ENCODE peak calls at places on chromosomes 16 and 17, in six cellular contexts. N is H9, B is neuronal stem cell, O is mesenchymal stem cell, H is IMR-90, L is H1. E is an unnamed sample.

GRCh38 chr16:86758932-86759331 is 180.6 kb downstream of the FOXL1 start:
- DNase-seq in L (no peak), B (no peak), N (no peak), O (no peak), H (no peak), E (no peak)

GRCh38 chr16:11342021-11342855 is 3.0 kb upstream of the RMI2 start:
- DNase-seq in N (no peak), H (no peak), B (no peak), O (no peak), L (no peak), E (no peak)

GRCh38 chr17:57612202-57613071 is 132.7 kb downstream of the CCDC182 start:
- DNase-seq in O (no peak), N (peak; percentile 77), L (no peak), B (peak; percentile 23), H (no peak), E (peak; percentile 19)

GRCh38 chr16:12144355-12144754 is 167.8 kb downstream of the SNX29 start:
- DNase-seq in B (no peak), H (no peak), N (no peak), L (no peak), O (no peak), E (no peak)

GRCh38 chr17:74981318-74981978 is 6.0 kb upstream of the CDR2L start:
- DNase-seq in B (no peak), O (no peak), N (no peak), H (no peak), L (no peak), E (no peak)

GRCh38 chr16:3155972-3156371 is 21.1 kb downstream of the ZNF213 start:
- DNase-seq in H (no peak), L (no peak), N (no peak), B (no peak), O (no peak), E (no peak)

GRCh38 chr16:67881557-67882220 is 3.0 kb upstream of the NRN1L start:
- DNase-seq in L (no peak), H (no peak), B (no peak), O (no peak), N (no peak), E (no peak)

GRCh38 chr16:31920373-31920772 is 46.8 kb downstream of the ZNF267 start:
- DNase-seq in L (no peak), H (no peak), N (no peak), O (no peak), B (no peak), E (no peak)

GRCh38 chr16:2196162-2196980 is at the start of gene CASKIN1:
- DNase-seq in L (no peak), N (no peak), O (no peak), B (peak; percentile 56), H (no peak), E (peak; percentile 44)

GRCh38 chr16:49455991-49456745 is 82.6 kb downstream of the C16orf78 start:
- DNase-seq in O (no peak), N (peak; percentile 10), L (no peak), B (no peak), H (no peak), E (no peak)

GRCh38 chr17:66627985-66628384 is 206.9 kb upstream of the CACNG5 start:
- DNase-seq in L (no peak), H (no peak), N (no peak), O (no peak), B (no peak), E (no peak)

GRCh38 chr16:64152010-64152767 is 969.7 kb downstream of the CDH11 start:
- DNase-seq in H (no peak), L (no peak), B (no peak), N (no peak), O (no peak), E (no peak)

GRCh38 chr17:28505986-28506665 is at the start of gene FOXN1:
- DNase-seq in L (no peak), N (no peak), H (no peak), O (no peak), B (no peak), E (no peak)

GRCh38 chr17:75850928-75851692 is 4.0 kb downstream of the WBP2 start:
- DNase-seq in N (no peak), O (no peak), B (no peak), L (no peak), H (no peak), E (no peak)

GRCh38 chr17:41329279-41329925 is 13.9 kb upstream of the KRTAP17-1 start:
- DNase-seq in B (peak; percentile 42), N (peak; percentile 87), H (peak; percentile 56), O (peak; percentile 51), L (peak; percentile 27), E (peak; percentile 64)

GRCh38 chr16:1979271-1980025 is 1.8 kb downstream of the NOXO1 start:
- DNase-seq in O (no peak), L (no peak), B (no peak), H (no peak), N (peak; percentile 78), E (peak; percentile 95)

GRCh38 chr17:79619636-79620206 is 8.9 kb upstream of the RBFOX3 start:
- DNase-seq in H (no peak), L (no peak), O (no peak), N (peak; percentile 31), B (no peak), E (no peak)

GRCh38 chr17:7237266-7237760 is 1.9 kb downstream of the PHF23 start:
- DNase-seq in N (no peak), O (no peak), B (no peak), H (no peak), L (no peak), E (no peak)

GRCh38 chr17:36817483-36818048 is 119.7 kb upstream of the LHX1 start:
- DNase-seq in H (no peak), B (no peak), N (no peak), L (no peak), O (no peak), E (no peak)

GRCh38 chr17:42101513-42102292 is 3.4 kb upstream of the ZNF385C start:
- DNase-seq in B (peak; percentile 68), L (peak; percentile 73), O (peak; percentile 50), N (peak; percentile 96), H (peak; percentile 57), E (peak; percentile 67)

GRCh38 chr16:23296994-23297393 is 5.1 kb upstream of the SCNN1B start:
- DNase-seq in O (no peak), B (no peak), H (no peak), N (peak; percentile 69), L (no peak), E (peak; percentile 88)

GRCh38 chr17:27741361-27741861 is 58.9 kb downstream of the NOS2 start:
- DNase-seq in L (no peak), N (peak; percentile 22), B (no peak), H (peak; percentile 10), O (no peak), E (no peak)

GRCh38 chr16:8919089-8919933 is 37.2 kb downstream of the LITAFD start:
- DNase-seq in H (no peak), B (no peak), L (no peak), N (no peak), O (no peak), E (no peak)

DNA sequence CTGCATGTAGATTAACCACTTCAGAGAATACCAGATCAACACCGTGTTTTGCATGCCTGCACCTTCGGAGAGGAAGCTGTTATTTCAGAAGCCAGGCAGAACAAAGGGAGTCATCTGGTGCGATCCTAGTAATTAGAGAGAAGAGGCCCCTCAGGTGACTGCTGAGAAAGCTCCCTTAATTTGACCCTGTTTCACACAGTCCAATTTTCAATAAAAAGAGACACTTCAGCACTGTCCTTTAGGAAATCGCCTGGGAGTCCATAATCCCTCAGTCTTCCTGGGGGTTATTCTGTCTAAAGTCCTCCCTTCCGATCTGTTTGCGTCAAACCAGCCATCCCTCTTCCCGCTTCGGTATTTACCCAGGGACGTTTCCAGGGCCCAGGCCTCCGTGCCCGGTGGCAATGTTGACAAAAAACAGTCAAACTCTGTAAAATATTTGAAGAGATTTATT is 23.4 kb upstream of the TNRC6C start:
- DNase-seq in N (peak; percentile 31), B (no peak), L (no peak), O (no peak), H (no peak), E (no peak)
- H3K18ac ChIP-seq in N (no peak overlapping the region), B (no peak overlapping the region), L (no peak overlapping the region), O (no peak overlapping the region), H (no peak overlapping the region), E (no peak overlapping the region)

GRCh38 chr17:48756816-48757215 is 28.3 kb upstream of the HOXB13 start:
- DNase-seq in O (no peak), L (no peak), N (no peak), B (no peak), H (no peak), E (no peak)
- H2AFZ ChIP-seq in O (no peak overlapping the region), L (no peak overlapping the region), N (no peak overlapping the region), B (no peak overlapping the region), H (no peak overlapping the region), E (no peak overlapping the region)

GRCh38 chr16:28210264-28210663 is 1.5 kb downstream of the XPO6 start:
- DNase-seq in N (no peak), B (no peak), O (no peak), L (no peak), H (no peak), E (no peak)

GRCh38 chr16:28213396-28213795 is 1.6 kb upstream of the XPO6 start:
- DNase-seq in O (no peak), N (no peak), L (no peak), H (no peak), B (no peak), E (no peak)

GRCh38 chr16:28212532-28212873 is 738 bp upstream of the XPO6 start:
- DNase-seq in O (peak; percentile 48), N (peak; percentile 53), L (no peak), H (peak; percentile 26), B (no peak), E (peak; percentile 76)

GRCh38 chr16:28210979-28211505 is 723 bp downstream of the XPO6 start:
- DNase-seq in H (peak; percentile 75), N (no peak), O (peak; percentile 82), L (no peak), B (peak; percentile 11), E (peak; percentile 71)

DNA sequence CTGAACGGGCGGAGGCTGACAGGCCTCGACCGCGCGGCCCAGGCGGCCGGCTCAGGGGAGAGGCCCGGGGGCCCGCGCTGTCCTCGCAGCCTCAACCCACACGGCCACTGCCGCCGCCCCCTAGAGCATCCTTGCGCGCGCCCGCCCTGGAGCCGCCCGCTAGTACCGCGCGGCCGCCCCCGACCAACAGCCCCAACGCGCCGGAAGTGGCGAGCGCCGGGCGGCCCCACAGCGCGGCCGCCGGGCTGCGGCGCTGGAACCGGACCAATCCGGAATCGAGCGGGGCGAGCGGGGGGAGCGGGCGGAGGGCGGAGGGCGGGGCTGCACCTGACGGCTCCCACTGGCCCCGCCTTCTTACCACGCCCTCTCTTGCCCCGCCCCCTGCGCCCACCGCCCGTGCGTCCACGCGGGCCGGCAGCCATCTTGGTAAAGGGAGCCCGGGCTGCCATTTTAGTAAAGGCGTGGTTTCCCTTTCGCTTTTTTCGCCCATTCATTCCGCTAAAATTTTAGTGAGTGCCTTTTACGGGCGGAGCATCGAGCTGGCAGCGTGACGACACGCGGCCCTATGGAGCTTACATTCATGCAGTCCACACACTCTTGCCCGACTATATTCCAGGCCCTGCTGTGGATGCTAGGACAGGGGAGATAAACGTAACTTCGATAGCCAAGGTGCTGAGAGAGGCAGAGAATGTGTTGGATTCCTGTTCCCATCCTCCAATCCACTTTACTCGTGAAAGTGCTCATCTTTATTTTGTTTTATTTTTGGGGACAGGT is at the start of gene XPO6:
- DNase-seq in O (peak; percentile 91), L (peak; percentile 82), H (peak; percentile 89), N (peak; percentile 93), B (peak; percentile 94), E (peak; percentile 99)
- H3K18ac ChIP-seq in O (peak within 1 kb of the TSS; percentile 66), L (peak within 1 kb of the TSS; percentile 79), H (peak within 1 kb of the TSS; percentile 57), N (peak within 1 kb of the TSS; percentile 21), B (peak within 1 kb of the TSS; percentile 92), E (peak within 1 kb of the TSS; percentile 97)

DNA sequence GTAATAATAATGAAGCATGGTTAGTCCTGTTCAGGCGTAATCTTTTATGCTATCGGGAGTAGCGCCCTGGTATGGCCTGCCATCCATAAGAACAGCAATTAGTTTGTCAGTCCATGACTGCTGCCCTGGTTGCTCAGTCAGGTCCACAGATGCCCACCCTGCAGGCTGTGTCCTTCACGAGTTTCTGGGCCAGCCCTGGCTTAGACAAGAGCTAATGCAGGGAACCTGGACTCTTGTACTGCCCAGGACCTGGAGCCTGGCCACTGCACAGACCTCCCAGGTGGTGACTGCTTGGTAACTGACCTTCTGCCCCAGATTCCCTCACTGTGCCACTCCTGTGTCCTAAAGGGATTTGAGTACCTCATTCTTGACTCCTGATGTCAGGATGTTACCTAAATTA is 161.1 kb upstream of the NOG start:
- DNase-seq in N (no peak), L (no peak), O (no peak), B (no peak), H (no peak), E (no peak)
- H2AFZ ChIP-seq in N (no peak overlapping the region), L (peak overlapping the region; percentile 16), O (no peak overlapping the region), B (no peak overlapping the region), H (no peak overlapping the region), E (no peak overlapping the region)

E was measured in trophoblast cell.